ENCODE peak calls at places on chromosomes 16 and 17, in seven cellular contexts. M is heart right ventricle; F is dorsolateral prefrontal cortex; Q is CD4-positive, alpha-beta T cell; E is fibroblast of lung; G is PC-9; C is neural progenitor cell. H is an unnamed sample.

GRCh38 chr16:74107795-74108610 is 188.6 kb upstream of the PSMD7 start:
- DNase-seq in M (peak), F (no peak), Q (no peak), E (peak), G (peak), C (peak), H (no peak)

GRCh38 chr17:51869387-51869786 is 289.1 kb downstream of the CA10 start:
- DNase-seq in M (no peak), F (no peak), Q (no peak), E (no peak), G (no peak), C (peak), H (no peak)

GRCh38 chr17:7988750-7989178 is 13.7 kb upstream of the GUCY2D start:
- DNase-seq in M (peak), F (no peak), Q (peak), E (peak), G (peak), C (peak), H (no peak)

GRCh38 chr16:8583199-8583598 is 7.1 kb downstream of the TMEM114 start:
- DNase-seq in M (no peak), F (no peak), Q (no peak), E (peak), G (no peak), C (no peak), H (no peak)

GRCh38 chr16:48617104-48617503 is 7.1 kb upstream of the N4BP1 start:
- DNase-seq in M (no peak), F (no peak), Q (no peak), E (no peak), G (no peak), C (no peak), H (no peak)

GRCh38 chr17:37507108-37507507 is 17.4 kb downstream of the DUSP14 start:
- DNase-seq in M (no peak), F (peak), Q (no peak), E (no peak), G (no peak), C (no peak), H (no peak)

GRCh38 chr16:65889533-65889966 is 476.9 kb upstream of the CDH5 start:
- DNase-seq in M (no peak), F (no peak), Q (no peak), E (no peak), G (no peak), C (no peak), H (no peak)

GRCh38 chr17:68107373-68107772 is 71.8 kb downstream of the KPNA2 start:
- DNase-seq in M (no peak), F (no peak), Q (no peak), E (no peak), G (no peak), C (no peak), H (no peak)

GRCh38 chr17:13273744-13274295 is 256.0 kb upstream of the ELAC2 start:
- DNase-seq in M (no peak), F (no peak), Q (no peak), E (no peak), G (no peak), C (no peak), H (no peak)

GRCh38 chr16:30351586-30352419 is 3.3 kb downstream of the CD2BP2 start:
- DNase-seq in M (peak), F (peak), Q (no peak), E (peak), G (no peak), C (no peak), H (peak)

GRCh38 chr17:31679667-31680066 is 179.4 kb downstream of the COPRS start:
- DNase-seq in M (no peak), F (no peak), Q (no peak), E (no peak), G (no peak), C (no peak), H (no peak)

GRCh38 chr16:17270683-17271109 is 200.1 kb downstream of the XYLT1 start:
- DNase-seq in M (no peak), F (no peak), Q (no peak), E (no peak), G (no peak), C (no peak), H (no peak)

GRCh38 chr16:19911747-19912146 is 27.1 kb upstream of the GPRC5B start:
- DNase-seq in M (no peak), F (no peak), Q (no peak), E (no peak), G (no peak), C (no peak), H (no peak)

GRCh38 chr17:77371117-77371887 is 230.5 kb downstream of the SEC14L1 start:
- DNase-seq in M (no peak), F (no peak), Q (no peak), E (no peak), G (no peak), C (no peak), H (no peak)

GRCh38 chr16:68790944-68791343 is 52.4 kb upstream of the TANGO6 start:
- DNase-seq in M (no peak), F (no peak), Q (no peak), E (no peak), G (no peak), C (no peak), H (no peak)

GRCh38 chr16:70674221-70675014 is 11.4 kb downstream of the MTSS2 start:
- DNase-seq in M (no peak), F (no peak), Q (no peak), E (no peak), G (no peak), C (no peak), H (no peak)

GRCh38 chr17:50642722-50643656 is 8.3 kb downstream of the ABCC3 start:
- DNase-seq in M (no peak), F (no peak), Q (no peak), E (no peak), G (no peak), C (no peak), H (no peak)

GRCh38 chr16:53071748-53072301 is 17.0 kb downstream of the CHD9 start:
- DNase-seq in M (peak), F (peak), Q (no peak), E (peak), G (no peak), C (no peak), H (peak)

GRCh38 chr17:40295471-40296457 is 8.1 kb downstream of the CDC6 start:
- DNase-seq in M (no peak), F (no peak), Q (no peak), E (no peak), G (no peak), C (no peak), H (no peak)

GRCh38 chr17:58336456-58337094 is 8.0 kb upstream of the TSPOAP1 start:
- DNase-seq in M (no peak), F (no peak), Q (no peak), E (peak), G (no peak), C (no peak), H (no peak)

GRCh38 chr17:1598399-1599095 is 30.1 kb downstream of the SLC43A2 start:
- DNase-seq in M (no peak), F (no peak), Q (no peak), E (no peak), G (no peak), C (no peak), H (no peak)
- H3K27ac ChIP-seq in M (no peak), F (no peak), Q (no peak), E (no peak), G (no peak), C (no peak), H (no peak)

DNA sequence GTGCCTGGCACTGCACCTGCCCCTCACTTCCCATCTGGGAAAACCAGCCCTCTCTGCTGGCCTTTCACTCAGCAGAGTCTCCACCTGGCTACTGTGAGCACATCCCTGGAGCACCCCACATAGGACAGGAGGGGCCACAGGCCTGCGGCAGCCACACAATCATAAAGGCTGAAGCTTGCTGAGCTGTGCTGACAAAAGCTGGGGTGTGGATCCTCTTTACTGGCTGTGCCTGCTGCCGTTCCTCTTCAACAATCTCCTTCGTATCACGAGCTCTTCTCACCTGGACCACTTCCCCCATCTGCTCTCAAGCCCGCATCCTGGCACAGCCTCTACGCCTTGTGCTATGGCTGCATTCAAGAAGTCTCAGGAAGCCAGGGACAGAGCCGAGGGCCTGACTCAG is 86.1 kb downstream of the ZNF778 start:
- DNase-seq in M (no peak), F (peak), Q (no peak), E (no peak), G (no peak), C (no peak), H (no peak)
- H3K27ac ChIP-seq in M (no peak), F (peak), Q (peak), E (no peak), G (no peak), C (no peak), H (peak)

DNA sequence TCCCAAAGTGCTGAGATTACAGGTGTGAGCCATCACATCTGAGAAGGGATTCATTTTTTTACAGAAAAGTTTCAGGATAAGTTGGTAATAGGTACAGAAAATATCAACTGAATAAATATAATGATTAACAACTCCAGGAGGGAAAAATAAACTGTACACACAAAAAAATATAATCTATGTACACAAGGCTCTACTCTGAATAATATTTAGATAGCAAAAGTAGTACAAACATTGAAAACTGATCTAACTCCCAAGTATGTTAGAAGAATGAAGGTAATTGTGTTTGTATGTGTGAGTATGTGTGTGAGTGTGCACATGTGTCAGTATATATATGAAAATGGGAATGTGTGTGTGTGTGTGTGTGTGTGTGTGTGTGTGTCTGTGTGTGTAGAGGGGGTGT is 20.4 kb downstream of the TUBD1 start:
- DNase-seq in M (no peak), F (no peak), Q (no peak), E (no peak), G (no peak), C (no peak), H (no peak)
- H3K27ac ChIP-seq in M (no peak), F (no peak), Q (no peak), E (no peak), G (no peak), C (no peak), H (no peak)

DNA sequence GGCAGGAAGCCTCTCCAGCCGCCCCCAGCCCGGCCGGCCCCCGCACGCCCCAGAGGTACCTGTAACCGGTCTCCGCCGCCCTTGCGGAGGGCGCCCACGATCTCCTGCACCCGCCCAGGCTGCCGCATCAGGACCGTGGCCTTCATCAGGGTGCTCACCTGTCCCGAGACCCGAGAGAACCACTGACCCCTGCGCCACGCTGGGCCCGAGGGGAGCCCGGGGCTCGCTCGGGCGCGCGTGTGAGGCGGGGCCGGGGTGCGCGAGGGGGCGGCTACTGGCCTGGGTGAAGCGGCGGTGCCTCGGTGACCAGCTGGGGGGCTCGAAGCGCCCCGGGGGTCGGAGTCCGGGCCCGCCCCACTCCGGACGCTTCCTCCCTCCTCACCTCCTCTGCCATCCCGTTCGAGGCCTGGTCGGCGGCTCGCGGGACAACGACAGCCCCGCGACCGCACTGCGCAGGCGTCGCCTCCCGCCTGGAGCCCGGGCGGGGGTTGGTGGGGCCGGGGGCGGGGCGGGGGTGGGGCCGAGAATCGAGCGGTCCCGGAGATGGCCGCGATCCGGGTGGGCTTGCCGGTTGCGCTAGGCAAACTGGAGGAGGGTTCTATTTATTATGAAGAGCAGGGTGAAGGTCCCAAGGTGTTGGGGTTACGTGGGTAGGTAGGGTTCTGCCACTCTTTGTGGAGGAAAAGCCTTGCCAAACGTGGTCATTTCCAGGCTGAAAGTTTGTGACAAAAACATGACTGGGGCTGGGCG is at the start of gene NT5C3B:
- DNase-seq in M (peak), F (no peak), Q (peak), E (no peak), G (peak), C (peak), H (peak)
- H3K27ac ChIP-seq in M (peak), F (peak), Q (no peak), E (no peak), G (no peak), C (no peak), H (peak)

GRCh38 chr16:77679901-77680300 is 42.4 kb upstream of the NUDT7 start:
- DNase-seq in M (no peak), F (no peak), Q (no peak), E (peak), G (no peak), C (no peak), H (no peak)

GRCh38 chr16:77680496-77680895 is 41.8 kb upstream of the NUDT7 start:
- DNase-seq in M (no peak), F (no peak), Q (no peak), E (no peak), G (no peak), C (no peak), H (no peak)

GRCh38 chr16:77683845-77684526 is 38.3 kb upstream of the NUDT7 start:
- DNase-seq in M (no peak), F (no peak), Q (no peak), E (peak), G (no peak), C (no peak), H (no peak)

GRCh38 chr16:77679336-77679735 is 43.0 kb upstream of the NUDT7 start:
- DNase-seq in M (no peak), F (no peak), Q (no peak), E (no peak), G (no peak), C (no peak), H (no peak)

DNA sequence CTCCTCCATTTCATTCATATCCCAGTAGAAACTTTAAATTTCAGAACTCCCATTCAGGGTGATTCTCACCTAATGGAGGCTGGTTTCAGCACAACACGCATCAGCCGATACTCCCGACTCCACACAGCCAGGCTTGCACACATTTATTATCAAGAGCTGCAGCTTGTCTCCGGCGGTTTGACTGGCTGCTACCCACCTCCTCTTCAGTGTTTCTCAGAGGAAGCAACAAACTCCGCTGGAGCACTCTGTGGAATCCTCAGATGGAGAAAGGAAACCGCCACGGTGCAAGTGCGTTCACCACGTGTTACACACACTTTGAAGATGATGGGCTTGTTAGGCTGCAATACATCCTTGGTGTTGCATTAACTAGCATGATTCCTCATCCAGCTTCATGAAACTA is 39.7 kb upstream of the NUDT7 start:
- DNase-seq in M (no peak), F (no peak), Q (no peak), E (no peak), G (no peak), C (no peak), H (no peak)
- H3K27ac ChIP-seq in M (no peak), F (no peak), Q (no peak), E (no peak), G (no peak), C (no peak), H (no peak)

DNA sequence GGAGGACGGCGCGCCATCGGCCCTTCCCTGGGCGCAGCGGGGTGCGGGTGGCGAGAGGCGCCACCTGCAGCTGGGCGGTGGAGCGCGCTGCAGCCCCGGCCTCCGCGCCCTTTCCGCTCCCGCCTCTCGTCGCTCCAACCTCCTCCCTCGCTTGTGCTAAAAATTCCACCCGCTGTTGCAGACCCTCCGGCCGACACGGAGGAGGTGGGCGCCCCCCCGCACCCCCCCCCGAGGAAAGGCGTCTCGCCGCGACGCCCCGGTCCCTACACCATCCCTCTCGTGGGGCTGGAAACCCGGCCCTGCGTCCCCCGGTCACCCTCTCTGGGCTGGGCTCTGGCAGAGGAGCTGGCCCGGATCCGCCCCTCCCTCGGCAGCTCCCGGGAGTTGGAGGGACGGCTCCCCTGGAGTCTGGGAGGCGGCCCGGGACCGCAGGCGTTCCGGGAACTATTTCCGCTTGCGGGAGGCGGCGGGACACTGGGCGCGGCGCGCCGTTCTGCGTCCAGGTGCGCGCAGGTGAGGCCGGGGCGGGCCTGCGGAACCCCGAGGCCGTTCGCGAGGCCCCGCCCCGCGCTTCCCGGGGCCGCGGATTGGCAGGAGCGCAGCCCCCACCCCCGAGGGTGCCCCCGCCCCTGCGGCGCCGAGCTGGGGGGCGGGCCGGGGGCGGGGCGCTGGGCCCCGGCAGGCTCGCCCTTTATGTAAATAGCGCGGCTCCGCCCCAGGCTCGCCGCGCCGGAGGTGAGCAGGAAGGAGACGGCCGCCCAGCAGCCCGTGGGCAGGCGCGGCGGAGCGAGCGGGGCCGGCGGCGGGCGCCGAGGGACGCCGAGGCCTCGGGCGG is at the start of gene LLGL2:
- DNase-seq in M (no peak), F (no peak), Q (peak), E (peak), G (peak), C (peak), H (peak)
- H3K27ac ChIP-seq in M (peak), F (peak), Q (no peak), E (no peak), G (peak), C (no peak), H (peak)